ENCODE peak calls at places on chromosomes 4 and X, in seven cellular contexts. One of them, this sample, is unnamed. For H3K27me3, the result is how much of the 10 kb centered on the place peaks cover.

GRCh38 chr4:37446016-37446415 is 201.5 kb downstream of the NWD2 start:
- DNase-seq in IMR-90: no peak
- DNase-seq in mesendoderm: no peak
- DNase-seq in trophoblast cell: peak
- DNase-seq in H9: no peak
- DNase-seq in neuronal stem cell: no peak
- DNase-seq in H1: no peak
- DNase-seq in this sample: no peak

GRCh38 chr4:79402452-79402851 is 5.6 kb downstream of the GK2 start:
- DNase-seq in IMR-90: no peak
- DNase-seq in mesendoderm: peak
- DNase-seq in trophoblast cell: no peak
- DNase-seq in H9: no peak
- DNase-seq in neuronal stem cell: no peak
- DNase-seq in H1: no peak
- DNase-seq in this sample: no peak

GRCh38 chrX:110228453-110228852 is 89.4 kb downstream of the AMMECR1 start:
- DNase-seq in IMR-90: no peak
- DNase-seq in mesendoderm: no peak
- DNase-seq in trophoblast cell: no peak
- DNase-seq in H9: no peak
- DNase-seq in neuronal stem cell: no peak
- DNase-seq in H1: no peak
- DNase-seq in this sample: no peak

GRCh38 chr4:94564252-94564651 is 112.5 kb downstream of the PDLIM5 start:
- DNase-seq in IMR-90: no peak
- DNase-seq in mesendoderm: no peak
- DNase-seq in trophoblast cell: peak
- DNase-seq in H9: no peak
- DNase-seq in neuronal stem cell: no peak
- DNase-seq in H1: no peak
- DNase-seq in this sample: no peak

GRCh38 chrX:120560405-120560841 is 339 bp downstream of the CUL4B start:
- DNase-seq in IMR-90: peak
- DNase-seq in mesendoderm: no peak
- DNase-seq in trophoblast cell: peak
- DNase-seq in H9: no peak
- DNase-seq in neuronal stem cell: no peak
- DNase-seq in H1: no peak
- DNase-seq in this sample: peak

GRCh38 chr4:94957030-94957429 is 199.3 kb downstream of the BMPR1B start:
- DNase-seq in IMR-90: no peak
- DNase-seq in mesendoderm: peak
- DNase-seq in trophoblast cell: no peak
- DNase-seq in H9: peak
- DNase-seq in neuronal stem cell: peak
- DNase-seq in H1: no peak
- DNase-seq in this sample: no peak

GRCh38 chrX:102042706-102043325 is 82.7 kb upstream of the TCEAL2 start:
- DNase-seq in IMR-90: no peak
- DNase-seq in mesendoderm: no peak
- DNase-seq in trophoblast cell: peak
- DNase-seq in H9: no peak
- DNase-seq in neuronal stem cell: no peak
- DNase-seq in H1: no peak
- DNase-seq in this sample: no peak

GRCh38 chrX:121122332-121122731 is 74.9 kb downstream of the GLUD2 start:
- DNase-seq in IMR-90: no peak
- DNase-seq in mesendoderm: no peak
- DNase-seq in trophoblast cell: no peak
- DNase-seq in H9: no peak
- DNase-seq in neuronal stem cell: no peak
- DNase-seq in H1: no peak
- DNase-seq in this sample: no peak

GRCh38 chr4:25843340-25844097 is 19.3 kb downstream of the SEL1L3 start:
- DNase-seq in IMR-90: no peak
- DNase-seq in mesendoderm: no peak
- DNase-seq in trophoblast cell: no peak
- DNase-seq in H9: no peak
- DNase-seq in neuronal stem cell: no peak
- DNase-seq in H1: no peak
- DNase-seq in this sample: no peak
- H3K23ac ChIP-seq in IMR-90: no peak
- H3K23ac ChIP-seq in mesendoderm: no peak
- H3K23ac ChIP-seq in trophoblast cell: no peak
- H3K23ac ChIP-seq in H9: no peak
- H3K23ac ChIP-seq in neuronal stem cell: peak
- H3K23ac ChIP-seq in H1: no peak
- H3K23ac ChIP-seq in this sample: no peak

GRCh38 chrX:14698770-14699169 is 169.4 kb downstream of the GLRA2 start:
- DNase-seq in IMR-90: no peak
- DNase-seq in mesendoderm: no peak
- DNase-seq in trophoblast cell: no peak
- DNase-seq in H9: no peak
- DNase-seq in neuronal stem cell: no peak
- DNase-seq in H1: no peak
- DNase-seq in this sample: no peak
- H3K27me3 ChIP-seq in IMR-90: under half
- H3K27me3 ChIP-seq in mesendoderm: under half
- H3K27me3 ChIP-seq in trophoblast cell: under half
- H3K27me3 ChIP-seq in H9: under half
- H3K27me3 ChIP-seq in neuronal stem cell: under half
- H3K27me3 ChIP-seq in H1: under half
- H3K27me3 ChIP-seq in this sample: under half

GRCh38 chrX:130179579-130180215 is 7.9 kb downstream of the RAB33A start:
- DNase-seq in IMR-90: peak
- DNase-seq in mesendoderm: no peak
- DNase-seq in trophoblast cell: no peak
- DNase-seq in H9: no peak
- DNase-seq in neuronal stem cell: no peak
- DNase-seq in H1: no peak
- DNase-seq in this sample: peak
- H3K18ac ChIP-seq in IMR-90: no peak
- H3K18ac ChIP-seq in mesendoderm: no peak
- H3K18ac ChIP-seq in trophoblast cell: no peak
- H3K18ac ChIP-seq in H9: no peak
- H3K18ac ChIP-seq in neuronal stem cell: no peak
- H3K18ac ChIP-seq in H1: no peak
- H3K18ac ChIP-seq in this sample: no peak

GRCh38 chr4:185054257-185054656 is 36.0 kb downstream of the HELT start:
- DNase-seq in IMR-90: no peak
- DNase-seq in mesendoderm: no peak
- DNase-seq in trophoblast cell: no peak
- DNase-seq in H9: no peak
- DNase-seq in neuronal stem cell: no peak
- DNase-seq in H1: no peak
- DNase-seq in this sample: no peak

GRCh38 chr4:185054876-185055275 is 36.6 kb downstream of the HELT start:
- DNase-seq in IMR-90: no peak
- DNase-seq in mesendoderm: no peak
- DNase-seq in trophoblast cell: no peak
- DNase-seq in H9: no peak
- DNase-seq in neuronal stem cell: peak
- DNase-seq in H1: no peak
- DNase-seq in this sample: no peak
- H3K23ac ChIP-seq in IMR-90: no peak
- H3K23ac ChIP-seq in mesendoderm: no peak
- H3K23ac ChIP-seq in trophoblast cell: no peak
- H3K23ac ChIP-seq in H9: no peak
- H3K23ac ChIP-seq in neuronal stem cell: no peak
- H3K23ac ChIP-seq in H1: no peak
- H3K23ac ChIP-seq in this sample: no peak

DNA sequence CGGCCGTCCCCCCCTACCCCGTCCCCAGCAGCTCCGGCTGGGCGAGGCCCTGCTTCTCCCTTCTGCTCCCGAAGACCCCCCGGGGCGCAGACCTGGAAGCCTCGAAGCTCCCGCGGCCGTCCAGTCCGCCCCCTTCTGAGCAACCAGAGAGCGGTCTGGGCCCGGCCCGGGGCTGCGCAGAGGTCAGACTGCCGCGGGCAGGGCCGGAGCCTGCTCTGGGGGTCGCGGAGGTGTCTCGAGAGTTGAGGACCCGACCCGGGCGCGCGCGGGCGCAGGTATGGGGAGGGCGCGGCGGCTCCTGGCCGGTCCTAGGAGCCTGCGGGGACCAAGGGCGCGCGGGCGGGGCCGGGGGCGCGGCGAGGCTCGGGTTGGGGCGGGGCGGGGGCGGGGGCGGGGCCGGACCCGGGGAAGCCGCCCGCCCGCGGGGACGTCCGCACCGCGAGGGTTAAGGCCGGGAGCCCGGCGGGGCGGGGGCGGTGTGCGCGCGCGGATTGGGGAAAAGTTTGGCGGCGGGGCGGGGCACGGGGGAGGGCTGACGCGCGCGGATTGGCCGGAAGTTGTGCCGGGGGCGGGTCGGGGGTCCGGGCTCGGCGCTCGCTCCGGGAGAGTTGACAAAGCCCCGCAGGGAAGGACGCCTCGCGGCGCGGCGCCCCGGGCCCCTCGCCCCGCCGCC is at the start of gene FGFRL1:
- DNase-seq in IMR-90: peak
- DNase-seq in mesendoderm: peak
- DNase-seq in trophoblast cell: peak
- DNase-seq in H9: peak
- DNase-seq in neuronal stem cell: peak
- DNase-seq in H1: peak
- DNase-seq in this sample: peak
- H3K27me3 ChIP-seq in IMR-90: under half
- H3K27me3 ChIP-seq in mesendoderm: under half
- H3K27me3 ChIP-seq in trophoblast cell: under half
- H3K27me3 ChIP-seq in H9: under half
- H3K27me3 ChIP-seq in neuronal stem cell: under half
- H3K27me3 ChIP-seq in H1: half or more
- H3K27me3 ChIP-seq in this sample: under half

DNA sequence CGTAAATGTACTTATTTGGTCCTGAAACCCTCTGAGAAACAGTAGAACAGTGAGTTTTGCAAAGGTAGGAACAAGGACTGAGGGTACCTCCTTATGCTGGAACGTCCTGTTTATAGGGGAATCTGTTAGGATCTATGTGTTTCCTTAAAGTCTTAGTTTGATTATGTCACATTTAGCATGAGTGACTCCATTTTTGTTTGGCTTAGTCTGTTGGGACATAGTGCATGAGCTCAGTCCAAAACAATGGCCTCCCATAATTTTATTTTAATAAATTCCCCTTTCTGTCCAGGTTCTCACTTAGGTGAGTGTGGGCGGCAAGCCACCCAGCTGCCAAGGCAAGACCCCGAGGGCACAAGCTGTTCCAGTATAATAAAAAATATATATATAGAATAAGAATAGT is 27.7 kb downstream of the HTT-AS start:
- DNase-seq in IMR-90: no peak
- DNase-seq in mesendoderm: no peak
- DNase-seq in trophoblast cell: no peak
- DNase-seq in H9: no peak
- DNase-seq in neuronal stem cell: no peak
- DNase-seq in H1: no peak
- DNase-seq in this sample: no peak
- H3K18ac ChIP-seq in IMR-90: no peak
- H3K18ac ChIP-seq in mesendoderm: no peak
- H3K18ac ChIP-seq in trophoblast cell: no peak
- H3K18ac ChIP-seq in H9: no peak
- H3K18ac ChIP-seq in neuronal stem cell: no peak
- H3K18ac ChIP-seq in H1: no peak
- H3K18ac ChIP-seq in this sample: no peak